ENCODE peak calls at places on chromosomes 16 and 17, in ten cellular contexts. One of them, this sample, is unnamed. For H3K4me1, the result is how much of the 10 kb centered on the place peaks cover.

GRCh38 chr17:9241774-9242496 is 220.6 kb downstream of the NTN1 start:
- DNase-seq in prostate gland: no peak
- DNase-seq in esophagus squamous epithelium: no peak
- DNase-seq in breast epithelium: peak
- DNase-seq in A549: no peak
- DNase-seq in HCT116: no peak
- DNase-seq in heart left ventricle: no peak
- DNase-seq in stomach: no peak
- DNase-seq in tibial nerve: no peak
- DNase-seq in IMR-90: no peak
- DNase-seq in this sample: peak

GRCh38 chr16:89407282-89407924 is 83.0 kb downstream of the ANKRD11 start:
- DNase-seq in tibial nerve: no peak
- DNase-seq in HCT116: no peak
- DNase-seq in heart left ventricle: no peak
- DNase-seq in breast epithelium: no peak
- DNase-seq in IMR-90: no peak
- DNase-seq in prostate gland: no peak
- DNase-seq in A549: no peak
- DNase-seq in stomach: no peak
- DNase-seq in esophagus squamous epithelium: no peak
- DNase-seq in this sample: no peak

GRCh38 chr17:15083225-15083624 is 181.9 kb downstream of the PMP22 start:
- DNase-seq in IMR-90: no peak
- DNase-seq in breast epithelium: no peak
- DNase-seq in stomach: no peak
- DNase-seq in tibial nerve: no peak
- DNase-seq in HCT116: no peak
- DNase-seq in prostate gland: no peak
- DNase-seq in A549: no peak
- DNase-seq in esophagus squamous epithelium: no peak
- DNase-seq in heart left ventricle: no peak
- DNase-seq in this sample: no peak

GRCh38 chr17:1515640-1516402 is 591 bp downstream of the INPP5K start:
- DNase-seq in esophagus squamous epithelium: no peak
- DNase-seq in tibial nerve: no peak
- DNase-seq in prostate gland: peak
- DNase-seq in IMR-90: peak
- DNase-seq in breast epithelium: peak
- DNase-seq in A549: peak
- DNase-seq in stomach: peak
- DNase-seq in HCT116: peak
- DNase-seq in heart left ventricle: peak
- DNase-seq in this sample: peak

GRCh38 chr16:79316004-79316458 is 284.5 kb downstream of the MAF start:
- DNase-seq in IMR-90: no peak
- DNase-seq in heart left ventricle: no peak
- DNase-seq in HCT116: no peak
- DNase-seq in breast epithelium: no peak
- DNase-seq in prostate gland: no peak
- DNase-seq in esophagus squamous epithelium: no peak
- DNase-seq in tibial nerve: no peak
- DNase-seq in A549: no peak
- DNase-seq in stomach: no peak
- DNase-seq in this sample: no peak

GRCh38 chr16:90008708-90009145 is 10.5 kb downstream of the DBNDD1 start:
- DNase-seq in heart left ventricle: no peak
- DNase-seq in tibial nerve: no peak
- DNase-seq in esophagus squamous epithelium: no peak
- DNase-seq in prostate gland: no peak
- DNase-seq in IMR-90: peak
- DNase-seq in A549: no peak
- DNase-seq in HCT116: no peak
- DNase-seq in breast epithelium: no peak
- DNase-seq in stomach: no peak
- DNase-seq in this sample: no peak

GRCh38 chr17:56203430-56203829 is 50.2 kb downstream of the ANKFN1 start:
- DNase-seq in HCT116: peak
- DNase-seq in heart left ventricle: no peak
- DNase-seq in breast epithelium: no peak
- DNase-seq in IMR-90: no peak
- DNase-seq in A549: peak
- DNase-seq in prostate gland: no peak
- DNase-seq in esophagus squamous epithelium: no peak
- DNase-seq in stomach: no peak
- DNase-seq in tibial nerve: no peak
- DNase-seq in this sample: no peak

GRCh38 chr16:4876646-4877297 is 29.5 kb downstream of the UBN1 start:
- DNase-seq in A549: no peak
- DNase-seq in IMR-90: no peak
- DNase-seq in stomach: no peak
- DNase-seq in tibial nerve: no peak
- DNase-seq in HCT116: no peak
- DNase-seq in esophagus squamous epithelium: no peak
- DNase-seq in breast epithelium: no peak
- DNase-seq in heart left ventricle: no peak
- DNase-seq in prostate gland: no peak
- DNase-seq in this sample: no peak

GRCh38 chr16:31701734-31702133 is 171.9 kb upstream of the ZNF267 start:
- DNase-seq in IMR-90: no peak
- DNase-seq in A549: no peak
- DNase-seq in prostate gland: no peak
- DNase-seq in HCT116: no peak
- DNase-seq in stomach: no peak
- DNase-seq in tibial nerve: no peak
- DNase-seq in esophagus squamous epithelium: no peak
- DNase-seq in heart left ventricle: no peak
- DNase-seq in breast epithelium: no peak
- DNase-seq in this sample: no peak

GRCh38 chr17:57349533-57350227 is 93.4 kb downstream of the MSI2 start:
- DNase-seq in breast epithelium: no peak
- DNase-seq in stomach: no peak
- DNase-seq in prostate gland: no peak
- DNase-seq in A549: no peak
- DNase-seq in tibial nerve: no peak
- DNase-seq in HCT116: no peak
- DNase-seq in IMR-90: peak
- DNase-seq in esophagus squamous epithelium: no peak
- DNase-seq in heart left ventricle: no peak
- DNase-seq in this sample: no peak

GRCh38 chr17:71496552-71496951 is 624.3 kb upstream of the SOX9 start:
- DNase-seq in A549: no peak
- DNase-seq in tibial nerve: no peak
- DNase-seq in heart left ventricle: no peak
- DNase-seq in HCT116: no peak
- DNase-seq in stomach: no peak
- DNase-seq in prostate gland: no peak
- DNase-seq in esophagus squamous epithelium: no peak
- DNase-seq in breast epithelium: no peak
- DNase-seq in IMR-90: peak
- DNase-seq in this sample: no peak

GRCh38 chr17:62309381-62309780 is 71.0 kb upstream of the EFCAB3 start:
- DNase-seq in heart left ventricle: no peak
- DNase-seq in breast epithelium: no peak
- DNase-seq in A549: no peak
- DNase-seq in IMR-90: no peak
- DNase-seq in esophagus squamous epithelium: no peak
- DNase-seq in stomach: no peak
- DNase-seq in prostate gland: no peak
- DNase-seq in tibial nerve: no peak
- DNase-seq in HCT116: no peak
- DNase-seq in this sample: no peak

GRCh38 chr17:42381898-42382297 is 6.3 kb downstream of the STAT3 start:
- DNase-seq in esophagus squamous epithelium: no peak
- DNase-seq in breast epithelium: no peak
- DNase-seq in prostate gland: no peak
- DNase-seq in tibial nerve: no peak
- DNase-seq in heart left ventricle: no peak
- DNase-seq in A549: no peak
- DNase-seq in HCT116: no peak
- DNase-seq in stomach: no peak
- DNase-seq in IMR-90: no peak
- DNase-seq in this sample: no peak

GRCh38 chr17:28372203-28372944 is 880 bp downstream of the SARM1 start:
- DNase-seq in heart left ventricle: no peak
- DNase-seq in HCT116: no peak
- DNase-seq in breast epithelium: no peak
- DNase-seq in A549: no peak
- DNase-seq in tibial nerve: no peak
- DNase-seq in IMR-90: peak
- DNase-seq in esophagus squamous epithelium: no peak
- DNase-seq in stomach: no peak
- DNase-seq in prostate gland: no peak
- DNase-seq in this sample: peak

GRCh38 chr17:51355314-51356083 is 95.2 kb downstream of the UTP18 start:
- DNase-seq in prostate gland: no peak
- DNase-seq in A549: no peak
- DNase-seq in breast epithelium: no peak
- DNase-seq in heart left ventricle: no peak
- DNase-seq in IMR-90: no peak
- DNase-seq in HCT116: no peak
- DNase-seq in tibial nerve: no peak
- DNase-seq in stomach: no peak
- DNase-seq in esophagus squamous epithelium: no peak
- DNase-seq in this sample: no peak

GRCh38 chr17:68248886-68249872 is 1.3 kb downstream of the AMZ2 start:
- DNase-seq in tibial nerve: no peak
- DNase-seq in esophagus squamous epithelium: no peak
- DNase-seq in prostate gland: no peak
- DNase-seq in HCT116: no peak
- DNase-seq in stomach: no peak
- DNase-seq in IMR-90: no peak
- DNase-seq in breast epithelium: peak
- DNase-seq in A549: no peak
- DNase-seq in heart left ventricle: no peak
- DNase-seq in this sample: no peak

GRCh38 chr17:50533720-50534148 is 1.2 kb downstream of the EPN3 start:
- DNase-seq in stomach: peak
- DNase-seq in breast epithelium: no peak
- DNase-seq in prostate gland: peak
- DNase-seq in tibial nerve: peak
- DNase-seq in heart left ventricle: peak
- DNase-seq in HCT116: no peak
- DNase-seq in esophagus squamous epithelium: no peak
- DNase-seq in IMR-90: peak
- DNase-seq in A549: no peak
- DNase-seq in this sample: peak

GRCh38 chr17:17205368-17206148 is 575 bp downstream of the PLD6 start:
- DNase-seq in prostate gland: peak
- DNase-seq in A549: peak
- DNase-seq in heart left ventricle: peak
- DNase-seq in stomach: peak
- DNase-seq in esophagus squamous epithelium: no peak
- DNase-seq in IMR-90: peak
- DNase-seq in breast epithelium: no peak
- DNase-seq in HCT116: peak
- DNase-seq in tibial nerve: peak
- DNase-seq in this sample: peak

GRCh38 chr17:53061446-53061845 is 761.3 kb upstream of the KIF2B start:
- DNase-seq in heart left ventricle: no peak
- DNase-seq in IMR-90: no peak
- DNase-seq in stomach: no peak
- DNase-seq in tibial nerve: no peak
- DNase-seq in HCT116: no peak
- DNase-seq in prostate gland: no peak
- DNase-seq in esophagus squamous epithelium: no peak
- DNase-seq in breast epithelium: no peak
- DNase-seq in A549: no peak
- DNase-seq in this sample: no peak

GRCh38 chr16:57024894-57025680 is 35.7 kb downstream of the NLRC5 start:
- DNase-seq in A549: no peak
- DNase-seq in prostate gland: no peak
- DNase-seq in heart left ventricle: no peak
- DNase-seq in HCT116: no peak
- DNase-seq in breast epithelium: no peak
- DNase-seq in esophagus squamous epithelium: no peak
- DNase-seq in tibial nerve: no peak
- DNase-seq in stomach: no peak
- DNase-seq in IMR-90: no peak
- DNase-seq in this sample: no peak
- TF ChIP-seq POLR2A in A549: no peak
- TF ChIP-seq POLR2A in prostate gland: no peak
- TF ChIP-seq POLR2A in heart left ventricle: no peak
- TF ChIP-seq POLR2A in HCT116: no peak
- TF ChIP-seq POLR2A in breast epithelium: no peak
- TF ChIP-seq POLR2A in esophagus squamous epithelium: no peak
- TF ChIP-seq POLR2A in tibial nerve: no peak
- TF ChIP-seq POLR2A in stomach: no peak
- TF ChIP-seq POLR2A in IMR-90: no peak
- TF ChIP-seq POLR2A in this sample: no peak

GRCh38 chr17:59790936-59791335 is 83.5 kb downstream of the VMP1 start:
- DNase-seq in IMR-90: no peak
- DNase-seq in tibial nerve: no peak
- DNase-seq in A549: no peak
- DNase-seq in breast epithelium: no peak
- DNase-seq in esophagus squamous epithelium: no peak
- DNase-seq in heart left ventricle: no peak
- DNase-seq in HCT116: no peak
- DNase-seq in prostate gland: no peak
- DNase-seq in stomach: no peak
- DNase-seq in this sample: no peak
- H3K4me1 ChIP-seq in IMR-90: under half
- H3K4me1 ChIP-seq in tibial nerve: under half
- H3K4me1 ChIP-seq in A549: half or more
- H3K4me1 ChIP-seq in breast epithelium: under half
- H3K4me1 ChIP-seq in esophagus squamous epithelium: under half
- H3K4me1 ChIP-seq in heart left ventricle: under half
- H3K4me1 ChIP-seq in HCT116: half or more
- H3K4me1 ChIP-seq in prostate gland: under half
- H3K4me1 ChIP-seq in stomach: under half
- H3K4me1 ChIP-seq in this sample: under half

GRCh38 chr16:68298907-68299515 is 11.7 kb downstream of the SLC7A6OS start:
- DNase-seq in tibial nerve: peak
- DNase-seq in heart left ventricle: peak
- DNase-seq in esophagus squamous epithelium: no peak
- DNase-seq in prostate gland: peak
- DNase-seq in A549: no peak
- DNase-seq in IMR-90: peak
- DNase-seq in stomach: peak
- DNase-seq in breast epithelium: no peak
- DNase-seq in HCT116: no peak
- DNase-seq in this sample: peak
- TF ChIP-seq POLR2A in tibial nerve: no peak
- TF ChIP-seq POLR2A in heart left ventricle: no peak
- TF ChIP-seq POLR2A in esophagus squamous epithelium: no peak
- TF ChIP-seq POLR2A in prostate gland: no peak
- TF ChIP-seq POLR2A in A549: no peak
- TF ChIP-seq POLR2A in IMR-90: no peak
- TF ChIP-seq POLR2A in stomach: no peak
- TF ChIP-seq POLR2A in breast epithelium: no peak
- TF ChIP-seq POLR2A in HCT116: no peak
- TF ChIP-seq POLR2A in this sample: no peak

DNA sequence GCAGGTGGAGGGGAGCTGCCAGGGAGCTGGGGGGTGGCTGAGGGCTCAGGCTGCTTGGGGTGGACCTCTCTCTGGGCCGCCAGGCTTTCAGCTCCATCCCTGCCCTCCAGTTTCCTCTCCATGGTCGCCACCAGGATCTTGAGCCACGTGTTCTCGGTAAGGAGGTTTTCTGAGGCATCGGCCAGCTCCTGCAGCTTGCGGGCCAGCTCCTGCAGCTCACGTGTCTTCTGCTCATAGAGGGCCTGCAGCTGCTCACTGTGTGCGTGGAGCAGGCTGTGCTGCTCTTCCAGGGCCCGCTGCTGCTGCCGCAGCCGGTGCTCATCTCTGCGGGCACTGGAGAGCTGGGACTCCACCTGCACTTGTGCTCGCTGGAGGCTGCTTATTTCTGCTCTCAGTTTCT is 11.0 kb downstream of the SNN start:
- DNase-seq in esophagus squamous epithelium: no peak
- DNase-seq in tibial nerve: no peak
- DNase-seq in stomach: no peak
- DNase-seq in breast epithelium: no peak
- DNase-seq in A549: no peak
- DNase-seq in prostate gland: no peak
- DNase-seq in heart left ventricle: no peak
- DNase-seq in HCT116: no peak
- DNase-seq in IMR-90: no peak
- DNase-seq in this sample: no peak
- H3K4me1 ChIP-seq in esophagus squamous epithelium: half or more
- H3K4me1 ChIP-seq in tibial nerve: under half
- H3K4me1 ChIP-seq in stomach: half or more
- H3K4me1 ChIP-seq in breast epithelium: under half
- H3K4me1 ChIP-seq in A549: half or more
- H3K4me1 ChIP-seq in prostate gland: under half
- H3K4me1 ChIP-seq in heart left ventricle: under half
- H3K4me1 ChIP-seq in HCT116: under half
- H3K4me1 ChIP-seq in IMR-90: under half
- H3K4me1 ChIP-seq in this sample: under half

This sample was measured in thyroid gland.